ENCODE peak calls at places on chromosomes 4 and X, in ten cellular contexts. B, R, G, C, V, T, Q, K, H and U are unnamed samples.
A peak's percentile ranks its signal among the peaks of the same experiment; 100 is the strongest.

GRCh38 chrX:1351981-1352714 is 15.6 kb downstream of the IL3RA start:
- DNase-seq in G (no peak), B (no peak), T (no peak), V (no peak), K (peak; percentile 32), Q (no peak), R (peak; percentile 46), C (no peak), H (no peak), U (no peak)

GRCh38 chr4:18556402-18556801 is 534.8 kb upstream of the LCORL start:
- DNase-seq in T (no peak), K (no peak), R (no peak), Q (no peak), C (no peak), H (no peak), G (no peak), V (no peak), B (no peak), U (no peak)

GRCh38 chrX:39427492-39428289 is 626.4 kb downstream of the MID1IP1 start:
- DNase-seq in B (no peak), K (no peak), H (no peak), Q (peak; percentile 79), T (no peak), V (no peak), C (no peak), R (no peak), G (peak; percentile 51), U (no peak)

GRCh38 chrX:107730991-107731766 is 44.4 kb downstream of the TSC22D3 start:
- DNase-seq in Q (no peak), B (no peak), C (no peak), H (no peak), T (no peak), R (no peak), K (no peak), V (no peak), G (no peak), U (no peak)

GRCh38 chr4:163679189-163679588 is 184.7 kb downstream of the TMA16 start:
- DNase-seq in G (no peak), C (no peak), Q (peak; percentile 39), T (no peak), K (no peak), V (peak; percentile 19), H (peak; percentile 45), R (no peak), B (peak; percentile 51), U (no peak)

GRCh38 chrX:63506320-63506719 is 155.2 kb upstream of the SPIN4 start:
- DNase-seq in R (no peak), G (peak; percentile 39), V (peak; percentile 61), B (peak; percentile 33), K (no peak), C (no peak), H (no peak), Q (peak; percentile 59), T (no peak), U (no peak)

GRCh38 chrX:462853-463252 is 76.1 kb upstream of the PPP2R3B start:
- DNase-seq in H (no peak), Q (no peak), G (no peak), T (no peak), K (no peak), B (no peak), R (no peak), C (no peak), V (no peak), U (no peak)

GRCh38 chr4:116024954-116025708 is 911.7 kb upstream of the NDST4 start:
- DNase-seq in H (no peak), V (no peak), Q (no peak), K (no peak), T (no peak), R (no peak), B (no peak), C (no peak), G (no peak), U (no peak)

GRCh38 chr4:177566691-177567090 is 124.5 kb upstream of the AGA start:
- DNase-seq in B (no peak), H (no peak), R (no peak), G (no peak), V (no peak), Q (peak; percentile 4), K (no peak), C (no peak), T (no peak), U (no peak)

GRCh38 chrX:28590394-28590793 is 3.1 kb downstream of the IL1RAPL1 start:
- DNase-seq in B (no peak), C (no peak), G (no peak), H (no peak), K (no peak), T (no peak), V (no peak), Q (no peak), R (no peak), U (no peak)

GRCh38 chrX:30504309-30504708 is 73.3 kb downstream of the TASL start:
- DNase-seq in K (no peak), V (peak; percentile 24), B (peak; percentile 41), C (no peak), G (peak; percentile 45), R (no peak), T (no peak), H (no peak), Q (peak; percentile 51), U (no peak)

GRCh38 chrX:153301746-153302145 is 19.8 kb downstream of the PNMA6F start:
- DNase-seq in T (no peak), H (no peak), C (no peak), V (no peak), K (no peak), G (no peak), B (no peak), Q (no peak), R (no peak), U (no peak)

GRCh38 chrX:41275661-41276609 is 58.0 kb upstream of the DDX3X start:
- DNase-seq in K (peak; percentile 74), C (no peak), B (peak; percentile 50), G (peak; percentile 46), T (peak; percentile 85), H (peak; percentile 77), V (peak; percentile 63), R (peak; percentile 77), Q (peak; percentile 62), U (no peak)

GRCh38 chr4:82785248-82786003 is 13.2 kb downstream of the SCD5 start:
- DNase-seq in V (peak; percentile 73), G (peak; percentile 90), H (no peak), B (no peak), R (no peak), T (peak; percentile 48), K (no peak), Q (peak; percentile 95), C (peak; percentile 65), U (no peak)
- H3K4me3 ChIP-seq in V (peak overlapping the region; percentile 11), G (no peak overlapping the region), H (no peak overlapping the region), B (no peak overlapping the region), R (no peak overlapping the region), T (no peak overlapping the region), K (no peak overlapping the region), Q (no peak overlapping the region), C (no peak overlapping the region), U (peak overlapping the region; percentile 43)

GRCh38 chr4:61619528-61619927 is 419.4 kb downstream of the ADGRL3 start:
- DNase-seq in R (no peak), B (no peak), K (no peak), T (no peak), H (no peak), C (no peak), G (peak; percentile 1), Q (no peak), V (peak; percentile 52), U (no peak)
- TF ChIP-seq CTCF in R (no peak), B (no peak), K (no peak), T (no peak), H (no peak), C (no peak), G (peak; percentile 35), Q (no peak), V (peak; percentile 32), U (no peak)

DNA sequence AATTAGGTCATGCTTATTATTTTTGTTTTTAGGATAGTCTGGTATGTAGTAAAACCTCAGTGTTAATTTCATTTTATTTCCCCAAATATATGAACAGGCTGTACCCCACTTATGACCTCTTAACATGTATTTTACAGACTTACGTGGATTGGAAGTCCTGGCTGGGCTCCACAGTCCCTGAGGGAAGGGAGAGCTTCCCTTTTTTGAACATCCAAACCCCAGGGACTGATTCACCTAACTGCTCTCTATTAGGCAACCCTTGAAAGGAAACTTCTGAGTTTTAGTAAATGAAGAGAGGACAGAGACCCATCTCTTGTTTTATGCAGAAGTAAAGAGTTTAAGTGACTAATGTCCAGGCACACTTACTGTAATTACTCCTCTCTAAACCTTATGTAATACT is 233.1 kb upstream of the SPRY1 start:
- DNase-seq in G (no peak), T (no peak), H (no peak), B (no peak), K (no peak), R (no peak), V (no peak), Q (peak; percentile 20), C (no peak), U (no peak)
- H3K4me3 ChIP-seq in G (no peak overlapping the region), T (no peak overlapping the region), H (no peak overlapping the region), B (no peak overlapping the region), K (no peak overlapping the region), R (no peak overlapping the region), V (no peak overlapping the region), Q (no peak overlapping the region), C (no peak overlapping the region), U (no peak overlapping the region)

GRCh38 chr4:140333523-140333922 is 39.9 kb upstream of the SCOC start:
- DNase-seq in K (no peak), V (no peak), T (no peak), B (no peak), H (no peak), R (no peak), G (no peak), Q (no peak), C (no peak), U (no peak)

GRCh38 chr4:140332734-140333133 is 40.7 kb upstream of the SCOC start:
- DNase-seq in T (no peak), K (no peak), R (no peak), Q (no peak), G (no peak), H (no peak), V (no peak), B (no peak), C (no peak), U (no peak)

GRCh38 chr4:140331245-140331644 is 42.2 kb upstream of the SCOC start:
- DNase-seq in G (no peak), K (no peak), B (no peak), Q (no peak), V (no peak), R (no peak), C (no peak), H (no peak), T (no peak), U (no peak)

GRCh38 chr4:140326395-140326993 is 47.0 kb upstream of the SCOC start:
- DNase-seq in K (no peak), G (peak; percentile 63), C (no peak), H (peak; percentile 51), B (no peak), T (peak; percentile 76), V (peak; percentile 68), Q (peak; percentile 67), R (no peak), U (no peak)

DNA sequence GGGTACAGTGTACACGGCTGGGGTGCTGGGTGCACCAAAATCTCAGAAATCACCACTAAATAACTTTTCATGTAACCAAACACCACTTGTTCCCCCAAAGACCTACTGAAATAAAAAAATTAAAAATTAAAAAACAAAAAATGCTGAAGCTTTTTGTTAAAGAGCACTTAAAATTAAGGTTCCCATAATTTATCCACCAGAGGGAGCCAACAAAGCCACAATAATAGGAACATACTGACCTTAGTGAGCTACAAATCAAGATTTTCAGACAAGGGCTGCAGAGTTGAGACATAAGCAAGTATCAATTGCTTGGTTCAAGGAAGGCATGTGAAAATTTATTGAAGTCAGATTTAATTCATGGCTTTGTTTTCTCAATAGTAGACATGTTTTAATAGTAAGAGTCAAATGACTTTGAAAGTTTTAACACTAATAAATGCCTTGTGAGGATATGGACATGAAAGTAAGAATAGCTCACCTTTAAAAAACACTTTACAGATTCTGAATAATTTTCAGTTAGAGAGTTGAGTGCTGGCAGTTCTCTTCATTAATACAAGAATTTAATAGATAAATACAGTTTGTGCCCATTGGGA is 43.0 kb upstream of the SCOC start:
- DNase-seq in B (peak; percentile 19), V (peak; percentile 62), R (no peak), G (peak; percentile 59), C (no peak), Q (peak; percentile 61), T (no peak), H (no peak), K (no peak), U (no peak)
- TF ChIP-seq CTCF in B (no peak), V (peak; percentile 57), R (peak; percentile 57), G (peak; percentile 56), C (peak; percentile 57), Q (peak; percentile 55), T (peak; percentile 38), H (peak; percentile 57), K (peak; percentile 52), U (no peak)